ENCODE peak calls at places on chromosomes 16 and 17, in six cellular contexts. One of them, this sample, is unnamed.

GRCh38 chr17:60094754-60095153 is 16.0 kb upstream of the HEATR6 start:
- DNase-seq in GM13976: no peak
- DNase-seq in CD4-positive, alpha-beta T cell: no peak
- DNase-seq in fibroblast of the aortic adventitia: no peak
- DNase-seq in OCI-LY7: peak; percentile 26
- DNase-seq in breast epithelium: no peak
- DNase-seq in this sample: no peak

GRCh38 chr17:38777641-38778250 is 21.6 kb downstream of the PIP4K2B start:
- DNase-seq in breast epithelium: no peak
- DNase-seq in OCI-LY7: no peak
- DNase-seq in fibroblast of the aortic adventitia: no peak
- DNase-seq in GM13976: no peak
- DNase-seq in CD4-positive, alpha-beta T cell: no peak
- DNase-seq in this sample: no peak

GRCh38 chr17:57943140-57943539 is 12.1 kb downstream of the CUEDC1 start:
- DNase-seq in fibroblast of the aortic adventitia: peak; percentile 59
- DNase-seq in GM13976: no peak
- DNase-seq in OCI-LY7: no peak
- DNase-seq in breast epithelium: no peak
- DNase-seq in CD4-positive, alpha-beta T cell: no peak
- DNase-seq in this sample: no peak

GRCh38 chr16:69273009-69273408 is 38.1 kb upstream of the VPS4A start:
- DNase-seq in fibroblast of the aortic adventitia: peak; percentile 65
- DNase-seq in OCI-LY7: no peak
- DNase-seq in CD4-positive, alpha-beta T cell: no peak
- DNase-seq in GM13976: no peak
- DNase-seq in breast epithelium: no peak
- DNase-seq in this sample: no peak

GRCh38 chr17:32463304-32463703 is 19.0 kb downstream of the PSMD11 start:
- DNase-seq in CD4-positive, alpha-beta T cell: no peak
- DNase-seq in GM13976: no peak
- DNase-seq in fibroblast of the aortic adventitia: no peak
- DNase-seq in OCI-LY7: no peak
- DNase-seq in breast epithelium: no peak
- DNase-seq in this sample: no peak

GRCh38 chr17:75756451-75757085 is 8.4 kb downstream of the GALK1 start:
- DNase-seq in OCI-LY7: no peak
- DNase-seq in breast epithelium: no peak
- DNase-seq in GM13976: no peak
- DNase-seq in CD4-positive, alpha-beta T cell: no peak
- DNase-seq in fibroblast of the aortic adventitia: no peak
- DNase-seq in this sample: no peak

GRCh38 chr16:78184554-78185183 is 85.2 kb downstream of the WWOX start:
- DNase-seq in OCI-LY7: no peak
- DNase-seq in fibroblast of the aortic adventitia: no peak
- DNase-seq in CD4-positive, alpha-beta T cell: no peak
- DNase-seq in GM13976: no peak
- DNase-seq in breast epithelium: no peak
- DNase-seq in this sample: no peak

GRCh38 chr17:57253307-57254065 is 2.8 kb upstream of the MSI2 start:
- DNase-seq in breast epithelium: no peak
- DNase-seq in OCI-LY7: no peak
- DNase-seq in GM13976: no peak
- DNase-seq in fibroblast of the aortic adventitia: no peak
- DNase-seq in CD4-positive, alpha-beta T cell: no peak
- DNase-seq in this sample: no peak

GRCh38 chr17:57457188-57457587 is 200.9 kb downstream of the MSI2 start:
- DNase-seq in GM13976: no peak
- DNase-seq in fibroblast of the aortic adventitia: no peak
- DNase-seq in CD4-positive, alpha-beta T cell: no peak
- DNase-seq in OCI-LY7: no peak
- DNase-seq in breast epithelium: no peak
- DNase-seq in this sample: no peak

GRCh38 chr16:68347605-68348004 is 36.8 kb downstream of the PRMT7 start:
- DNase-seq in breast epithelium: no peak
- DNase-seq in CD4-positive, alpha-beta T cell: no peak
- DNase-seq in GM13976: no peak
- DNase-seq in fibroblast of the aortic adventitia: no peak
- DNase-seq in OCI-LY7: no peak
- DNase-seq in this sample: no peak

GRCh38 chr17:28460901-28461300 is 12.5 kb upstream of the SLC13A2 start:
- DNase-seq in CD4-positive, alpha-beta T cell: no peak
- DNase-seq in fibroblast of the aortic adventitia: no peak
- DNase-seq in breast epithelium: no peak
- DNase-seq in OCI-LY7: no peak
- DNase-seq in GM13976: no peak
- DNase-seq in this sample: no peak

GRCh38 chr17:74872313-74873035 is at the start of gene FDXR:
- DNase-seq in breast epithelium: no peak
- DNase-seq in OCI-LY7: no peak
- DNase-seq in fibroblast of the aortic adventitia: no peak
- DNase-seq in GM13976: no peak
- DNase-seq in CD4-positive, alpha-beta T cell: no peak
- DNase-seq in this sample: no peak

GRCh38 chr16:64240586-64240985 is 881.3 kb downstream of the CDH11 start:
- DNase-seq in breast epithelium: no peak
- DNase-seq in OCI-LY7: no peak
- DNase-seq in GM13976: no peak
- DNase-seq in fibroblast of the aortic adventitia: no peak
- DNase-seq in CD4-positive, alpha-beta T cell: no peak
- DNase-seq in this sample: no peak

GRCh38 chr17:72359811-72360210 is 239.0 kb downstream of the SOX9 start:
- DNase-seq in GM13976: no peak
- DNase-seq in breast epithelium: no peak
- DNase-seq in OCI-LY7: no peak
- DNase-seq in fibroblast of the aortic adventitia: no peak
- DNase-seq in CD4-positive, alpha-beta T cell: no peak
- DNase-seq in this sample: no peak

GRCh38 chr17:4087911-4088693 is 54.7 kb downstream of the ZZEF1 start:
- DNase-seq in GM13976: no peak
- DNase-seq in CD4-positive, alpha-beta T cell: no peak
- DNase-seq in OCI-LY7: no peak
- DNase-seq in breast epithelium: no peak
- DNase-seq in fibroblast of the aortic adventitia: no peak
- DNase-seq in this sample: no peak

GRCh38 chr16:24939224-24939623 is 75.9 kb downstream of the ARHGAP17 start:
- DNase-seq in breast epithelium: no peak
- DNase-seq in OCI-LY7: no peak
- DNase-seq in CD4-positive, alpha-beta T cell: no peak
- DNase-seq in GM13976: no peak
- DNase-seq in fibroblast of the aortic adventitia: no peak
- DNase-seq in this sample: no peak

GRCh38 chr17:36152639-36153120 is 23.8 kb downstream of the TBC1D3B start:
- DNase-seq in GM13976: no peak
- DNase-seq in breast epithelium: no peak
- DNase-seq in OCI-LY7: no peak
- DNase-seq in CD4-positive, alpha-beta T cell: no peak
- DNase-seq in fibroblast of the aortic adventitia: peak; percentile 43
- DNase-seq in this sample: no peak

GRCh38 chr16:72832640-72833039 is 215.3 kb downstream of the ZFHX3 start:
- DNase-seq in OCI-LY7: peak; percentile 55
- DNase-seq in CD4-positive, alpha-beta T cell: peak; percentile 71
- DNase-seq in fibroblast of the aortic adventitia: peak; percentile 78
- DNase-seq in breast epithelium: peak; percentile 64
- DNase-seq in GM13976: peak; percentile 75
- DNase-seq in this sample: peak; percentile 70

GRCh38 chr16:8720967-8721692 is 46.7 kb downstream of the ABAT start:
- DNase-seq in GM13976: no peak
- DNase-seq in CD4-positive, alpha-beta T cell: no peak
- DNase-seq in breast epithelium: no peak
- DNase-seq in fibroblast of the aortic adventitia: no peak
- DNase-seq in OCI-LY7: no peak
- DNase-seq in this sample: no peak

GRCh38 chr16:14669776-14670175 is 24.3 kb downstream of the PLA2G10 start:
- DNase-seq in CD4-positive, alpha-beta T cell: no peak
- DNase-seq in fibroblast of the aortic adventitia: no peak
- DNase-seq in GM13976: no peak
- DNase-seq in breast epithelium: no peak
- DNase-seq in OCI-LY7: no peak
- DNase-seq in this sample: no peak

GRCh38 chr17:50211249-50212120 is 10.1 kb upstream of the COL1A1 start:
- DNase-seq in OCI-LY7: no peak
- DNase-seq in CD4-positive, alpha-beta T cell: no peak
- DNase-seq in fibroblast of the aortic adventitia: peak; percentile 78
- DNase-seq in breast epithelium: no peak
- DNase-seq in GM13976: no peak
- DNase-seq in this sample: no peak

GRCh38 chr17:80822700-80823410 is 168.8 kb upstream of the CHMP6 start:
- DNase-seq in GM13976: no peak
- DNase-seq in fibroblast of the aortic adventitia: no peak
- DNase-seq in OCI-LY7: no peak
- DNase-seq in breast epithelium: no peak
- DNase-seq in CD4-positive, alpha-beta T cell: peak; percentile 23
- DNase-seq in this sample: no peak

GRCh38 chr17:67326440-67326839 is 39.9 kb downstream of the PSMD12 start:
- DNase-seq in CD4-positive, alpha-beta T cell: no peak
- DNase-seq in breast epithelium: no peak
- DNase-seq in GM13976: no peak
- DNase-seq in OCI-LY7: no peak
- DNase-seq in fibroblast of the aortic adventitia: no peak
- DNase-seq in this sample: no peak

GRCh38 chr17:29565643-29566472 is 979 bp downstream of the ABHD15 start:
- DNase-seq in OCI-LY7: peak; percentile 57
- DNase-seq in fibroblast of the aortic adventitia: no peak
- DNase-seq in GM13976: peak; percentile 77
- DNase-seq in breast epithelium: no peak
- DNase-seq in CD4-positive, alpha-beta T cell: peak; percentile 67
- DNase-seq in this sample: peak; percentile 52

GRCh38 chr17:73363788-73364522 is 52.2 kb upstream of the CDC42EP4 start:
- DNase-seq in fibroblast of the aortic adventitia: no peak
- DNase-seq in breast epithelium: no peak
- DNase-seq in CD4-positive, alpha-beta T cell: no peak
- DNase-seq in OCI-LY7: no peak
- DNase-seq in GM13976: no peak
- DNase-seq in this sample: no peak

GRCh38 chr17:19867654-19868395 is at the start of gene ULK2:
- DNase-seq in breast epithelium: peak; percentile 24
- DNase-seq in GM13976: peak; percentile 74
- DNase-seq in fibroblast of the aortic adventitia: peak; percentile 72
- DNase-seq in OCI-LY7: peak; percentile 59
- DNase-seq in CD4-positive, alpha-beta T cell: peak; percentile 56
- DNase-seq in this sample: no peak
- TF ChIP-seq CTCF in breast epithelium: no peak
- TF ChIP-seq CTCF in GM13976: no peak
- TF ChIP-seq CTCF in fibroblast of the aortic adventitia: peak; percentile 0
- TF ChIP-seq CTCF in OCI-LY7: peak; percentile 18
- TF ChIP-seq CTCF in CD4-positive, alpha-beta T cell: no peak
- TF ChIP-seq CTCF in this sample: no peak

DNA sequence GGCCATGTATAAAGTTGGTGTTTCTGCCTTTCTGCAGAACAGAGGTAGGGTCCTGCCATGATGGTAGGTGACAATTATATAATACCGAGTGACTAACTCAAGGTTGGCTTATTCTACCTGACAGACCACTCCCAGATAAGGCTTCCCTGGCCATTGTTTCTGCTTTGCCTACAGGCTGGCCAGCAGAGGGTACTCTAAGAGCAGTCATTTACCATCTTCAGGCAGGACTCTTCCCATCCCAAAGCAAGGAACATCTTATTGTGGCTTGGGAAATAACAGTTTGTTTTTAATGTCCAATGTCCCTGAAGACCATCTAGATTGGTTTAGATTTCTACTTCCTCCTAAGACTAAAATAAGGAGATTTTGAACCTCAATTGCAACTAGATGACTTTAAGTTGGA is 74.1 kb downstream of the SNX11 start:
- DNase-seq in GM13976: no peak
- DNase-seq in fibroblast of the aortic adventitia: peak; percentile 27
- DNase-seq in CD4-positive, alpha-beta T cell: no peak
- DNase-seq in OCI-LY7: no peak
- DNase-seq in breast epithelium: no peak
- DNase-seq in this sample: no peak
- TF ChIP-seq CTCF in GM13976: peak; percentile 17
- TF ChIP-seq CTCF in fibroblast of the aortic adventitia: peak; percentile 47
- TF ChIP-seq CTCF in CD4-positive, alpha-beta T cell: no peak
- TF ChIP-seq CTCF in OCI-LY7: peak; percentile 50
- TF ChIP-seq CTCF in breast epithelium: no peak
- TF ChIP-seq CTCF in this sample: no peak

DNA sequence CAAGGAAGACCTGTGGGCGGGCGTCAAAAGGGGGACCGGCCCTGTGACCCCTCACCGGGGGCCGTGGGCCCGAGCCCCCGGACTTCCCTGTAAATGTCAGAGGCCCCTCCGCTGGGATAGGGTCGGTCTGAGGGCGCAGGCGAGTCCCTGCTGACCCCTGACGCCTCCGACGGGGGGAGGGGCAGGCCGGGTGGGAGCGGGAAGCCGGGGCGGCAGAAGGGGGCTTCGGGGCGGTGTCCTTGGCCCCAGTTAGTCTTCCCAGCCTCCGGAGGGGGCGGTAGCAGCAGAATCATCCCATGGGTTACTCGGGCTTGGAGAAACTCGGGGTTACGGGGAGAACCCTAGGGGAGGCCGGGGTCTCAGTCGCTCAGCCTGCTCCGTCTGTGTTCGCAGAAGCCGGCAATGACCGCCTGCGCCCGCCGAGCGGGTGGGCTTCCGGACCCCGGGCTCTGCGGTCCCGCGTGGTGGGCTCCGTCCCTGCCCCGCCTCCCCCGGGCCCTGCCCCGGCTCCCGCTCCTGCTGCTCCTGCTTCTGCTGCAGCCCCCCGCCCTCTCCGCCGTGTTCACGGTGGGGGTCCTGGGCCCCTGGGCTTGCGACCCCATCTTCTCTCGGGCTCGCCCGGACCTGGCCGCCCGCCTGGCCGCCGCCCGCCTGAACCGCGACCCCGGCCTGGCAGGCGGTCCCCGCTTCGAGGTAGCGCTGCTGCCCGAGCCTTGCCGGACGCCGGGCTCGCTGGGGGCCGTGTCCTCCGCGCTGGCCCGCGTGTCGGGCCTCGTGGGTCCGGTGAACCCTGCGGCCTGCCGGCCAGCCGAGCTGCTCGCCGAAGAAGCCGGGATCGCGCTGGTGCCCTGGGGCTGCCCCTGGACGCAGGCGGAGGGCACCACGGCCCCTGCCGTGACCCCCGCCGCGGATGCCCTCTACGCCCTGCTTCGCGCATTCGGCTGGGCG is 505 bp downstream of the GUCY2D start:
- DNase-seq in OCI-LY7: no peak
- DNase-seq in breast epithelium: no peak
- DNase-seq in fibroblast of the aortic adventitia: no peak
- DNase-seq in GM13976: no peak
- DNase-seq in CD4-positive, alpha-beta T cell: no peak
- DNase-seq in this sample: no peak
- TF ChIP-seq CTCF in OCI-LY7: no peak
- TF ChIP-seq CTCF in breast epithelium: no peak
- TF ChIP-seq CTCF in fibroblast of the aortic adventitia: no peak
- TF ChIP-seq CTCF in GM13976: no peak
- TF ChIP-seq CTCF in CD4-positive, alpha-beta T cell: no peak
- TF ChIP-seq CTCF in this sample: no peak

DNA sequence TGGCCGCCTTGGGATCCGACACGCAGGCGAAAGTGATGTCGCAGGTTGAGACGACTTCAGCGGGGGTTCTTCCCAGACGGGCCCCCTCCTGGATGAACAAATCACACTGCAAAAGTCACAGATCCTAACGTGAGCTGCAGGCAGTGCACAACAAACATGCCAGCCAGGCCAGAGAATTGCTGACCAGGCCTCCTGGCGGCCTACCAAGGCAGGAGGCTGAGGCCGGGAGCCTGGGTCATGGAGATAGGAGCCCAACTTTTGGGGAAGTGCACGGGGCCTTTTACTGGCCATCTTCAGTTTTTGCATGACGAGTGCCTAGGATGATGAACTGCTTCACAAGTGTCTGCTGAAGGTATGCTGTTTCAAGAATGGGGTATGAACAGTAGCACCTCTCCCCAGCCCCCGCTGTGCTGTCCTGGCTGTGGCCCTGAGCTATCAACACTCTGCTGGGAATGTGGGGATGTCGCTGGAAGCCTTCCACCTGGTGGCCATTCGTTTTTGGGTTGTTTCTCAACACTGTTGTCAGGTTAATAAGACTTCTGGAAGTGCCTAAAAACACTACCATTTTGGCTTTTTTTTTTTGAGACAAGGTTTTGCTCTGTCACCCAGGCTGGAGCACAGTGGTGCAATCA is 12.2 kb upstream of the ROGDI start:
- DNase-seq in CD4-positive, alpha-beta T cell: no peak
- DNase-seq in breast epithelium: no peak
- DNase-seq in fibroblast of the aortic adventitia: no peak
- DNase-seq in GM13976: no peak
- DNase-seq in OCI-LY7: no peak
- DNase-seq in this sample: no peak
- TF ChIP-seq CTCF in CD4-positive, alpha-beta T cell: no peak
- TF ChIP-seq CTCF in breast epithelium: no peak
- TF ChIP-seq CTCF in fibroblast of the aortic adventitia: no peak
- TF ChIP-seq CTCF in GM13976: no peak
- TF ChIP-seq CTCF in OCI-LY7: no peak
- TF ChIP-seq CTCF in this sample: no peak